ENCODE peak calls at places on chromosomes 3 and 15, in four cellular contexts. A is cerebellar cortex; B is heart left ventricle; P is activated T-cell treated with anti-CD3 and anti-CD28 coated beads, Interleukin-2, amount 50 U/mL, for 1 hour. J is an unnamed sample.

GRCh38 chr3:193190387-193190786 is 50.6 kb upstream of the PLAAT1 start:
- DNase-seq in A (peak; percentile 24), B (no peak), P (no peak), J (no peak)

GRCh38 chr15:79357566-79357965 is 46.7 kb downstream of the TMED3 start:
- DNase-seq in B (no peak), A (no peak), P (no peak), J (no peak)

GRCh38 chr15:48602358-48603122 is 43.0 kb downstream of the FBN1 start:
- DNase-seq in B (no peak), P (no peak), A (no peak), J (no peak)

GRCh38 chr3:177262396-177262795 is 65.1 kb upstream of the TBL1XR1 start:
- DNase-seq in B (no peak), A (no peak), P (no peak), J (no peak)

GRCh38 chr3:123021388-123021787 is 6.2 kb downstream of the SEMA5B start:
- DNase-seq in B (no peak), A (no peak), P (no peak), J (no peak)

GRCh38 chr15:77665530-77666295 is 33.0 kb upstream of the LINGO1 start:
- DNase-seq in A (no peak), P (no peak), B (no peak), J (no peak)

GRCh38 chr3:197224034-197224444 is 74.4 kb downstream of the DLG1 start:
- DNase-seq in A (peak; percentile 89), P (no peak), B (no peak), J (no peak)

GRCh38 chr3:96478496-96478895 is 335.9 kb upstream of the EPHA6 start:
- DNase-seq in P (no peak), A (no peak), B (no peak), J (no peak)

GRCh38 chr15:39357478-39358268 is 223.2 kb upstream of the THBS1 start:
- DNase-seq in B (no peak), A (no peak), P (no peak), J (no peak)

J was measured in T-helper 17 cell.